ENCODE peak calls at places on chromosomes 2 and 18, in eight cellular contexts. S is transverse colon, F is NCI-H2171 treated with DMSO at 0.1 percent for 48 hours, U is thoracic aorta, X is head of caudate nucleus, A is stomach, O is glutamatergic neuron, E is NCI-H510A treated with DMSO at 0.1 percent for 48 hours. G is an unnamed sample.

GRCh38 chr18:79383388-79384056 is 12.2 kb upstream of the NFATC1 start:
- DNase-seq in S (no peak), F (no peak), U (no peak), X (peak), A (no peak), O (no peak), E (no peak), G (no peak)

GRCh38 chr18:75143851-75144250 is 65.1 kb downstream of the PTGR3 start:
- DNase-seq in S (no peak), F (no peak), U (no peak), X (no peak), A (no peak), O (no peak), E (no peak), G (no peak)

GRCh38 chr2:221554769-221555510 is 17.2 kb downstream of the EPHA4 start:
- DNase-seq in S (no peak), F (no peak), U (no peak), X (no peak), A (no peak), O (peak), E (no peak), G (no peak)

GRCh38 chr2:240131941-240132650 is 4.0 kb downstream of the COPS9 start:
- DNase-seq in S (no peak), F (no peak), U (no peak), X (no peak), A (no peak), O (no peak), E (no peak), G (no peak)

GRCh38 chr18:11994346-11994707 is 13.0 kb downstream of the IMPA2 start:
- DNase-seq in S (peak), F (no peak), U (no peak), X (no peak), A (peak), O (no peak), E (no peak), G (no peak)

GRCh38 chr18:62881509-62882016 is 166.2 kb downstream of the PHLPP1 start:
- DNase-seq in S (no peak), F (peak), U (no peak), X (peak), A (no peak), O (no peak), E (peak), G (no peak)

GRCh38 chr18:46413684-46414083 is 243.3 kb downstream of the LOXHD1 start:
- DNase-seq in S (no peak), F (peak), U (no peak), X (no peak), A (no peak), O (no peak), E (peak), G (no peak)

GRCh38 chr2:226888971-226889370 is 53.1 kb downstream of the RHBDD1 start:
- DNase-seq in S (no peak), F (no peak), U (no peak), X (no peak), A (no peak), O (no peak), E (no peak), G (no peak)

GRCh38 chr2:181805228-181806038 is 86.1 kb upstream of the ITPRID2 start:
- DNase-seq in S (no peak), F (no peak), U (no peak), X (no peak), A (no peak), O (no peak), E (no peak), G (no peak)

GRCh38 chr2:111207892-111208291 is 87.2 kb downstream of the BCL2L11 start:
- DNase-seq in S (no peak), F (no peak), U (no peak), X (no peak), A (no peak), O (no peak), E (no peak), G (no peak)

GRCh38 chr2:229586012-229586411 is 128.3 kb downstream of the DNER start:
- DNase-seq in S (no peak), F (no peak), U (no peak), X (no peak), A (no peak), O (no peak), E (no peak), G (peak)

GRCh38 chr18:75164479-75164878 is 44.5 kb downstream of the PTGR3 start:
- DNase-seq in S (no peak), F (no peak), U (no peak), X (no peak), A (no peak), O (no peak), E (no peak), G (no peak)

GRCh38 chr2:207316906-207317305 is 151.2 kb upstream of the KLF7 start:
- DNase-seq in S (no peak), F (no peak), U (no peak), X (no peak), A (no peak), O (no peak), E (no peak), G (no peak)

GRCh38 chr2:144358979-144359541 is 160.9 kb downstream of the ZEB2 start:
- DNase-seq in S (no peak), F (no peak), U (no peak), X (no peak), A (no peak), O (no peak), E (no peak), G (no peak)

GRCh38 chr18:9322730-9323129 is 11.8 kb upstream of the TWSG1 start:
- DNase-seq in S (no peak), F (no peak), U (no peak), X (no peak), A (no peak), O (no peak), E (no peak), G (no peak)

GRCh38 chr2:36214682-36215081 is 140.9 kb upstream of the CRIM1 start:
- DNase-seq in S (no peak), F (no peak), U (no peak), X (no peak), A (no peak), O (no peak), E (no peak), G (no peak)

GRCh38 chr18:75131455-75132000 is 77.4 kb downstream of the PTGR3 start:
- DNase-seq in S (no peak), F (no peak), U (no peak), X (no peak), A (no peak), O (no peak), E (no peak), G (no peak)

GRCh38 chr2:120528051-120528692 is 182.2 kb downstream of the INHBB start:
- DNase-seq in S (no peak), F (no peak), U (no peak), X (no peak), A (no peak), O (no peak), E (no peak), G (no peak)

GRCh38 chr2:191018663-191019119 is 4.7 kb upstream of the STAT1 start:
- DNase-seq in S (no peak), F (no peak), U (no peak), X (no peak), A (no peak), O (no peak), E (no peak), G (no peak)